ENCODE peak calls at places on chromosomes 6 and 20, in six cellular contexts. M is neural progenitor cell, Q is SK-N-SH, V is HCT116, J is GM23248, I is MM.1S. H is an unnamed sample.

GRCh38 chr6:154093231-154094044 is 54.4 kb downstream of the OPRM1 start:
- DNase-seq in J (no peak), V (no peak), Q (peak), I (no peak), M (no peak), H (no peak)

GRCh38 chr20:51428451-51429143 is 113.9 kb downstream of the NFATC2 start:
- DNase-seq in J (peak), V (no peak), Q (peak), M (peak), I (no peak), H (no peak)

GRCh38 chr6:43491750-43492661 is 14.6 kb downstream of the TJAP1 start:
- DNase-seq in Q (peak), V (no peak), M (no peak), I (no peak), J (peak), H (no peak)

GRCh38 chr20:41047975-41048305 is 19.3 kb downstream of the TOP1 start:
- DNase-seq in I (peak), J (peak), V (no peak), Q (no peak), M (no peak), H (peak)

GRCh38 chr20:49024220-49024619 is 21.9 kb upstream of the CSE1L start:
- DNase-seq in Q (no peak), V (no peak), J (no peak), I (no peak), M (no peak), H (no peak)

GRCh38 chr20:57596998-57597939 is 23.0 kb downstream of the ZBP1 start:
- DNase-seq in J (peak), V (peak), I (peak), Q (peak), M (peak), H (peak)

GRCh38 chr6:2103644-2104523 is 141.5 kb downstream of the GMDS start:
- DNase-seq in M (no peak), V (peak), J (peak), Q (peak), I (peak), H (peak)

GRCh38 chr6:116467096-116467495 is 5.9 kb downstream of the CALHM6 start:
- DNase-seq in Q (no peak), V (no peak), I (no peak), M (no peak), J (no peak), H (no peak)

GRCh38 chr6:117482240-117483003 is at the start of gene DCBLD1:
- DNase-seq in I (peak), Q (peak), J (peak), V (peak), M (peak), H (peak)

GRCh38 chr20:58219342-58219700 is 9.1 kb downstream of the ANKRD60 start:
- DNase-seq in J (peak), M (no peak), I (no peak), V (no peak), Q (no peak), H (peak)

GRCh38 chr6:3285732-3286131 is 27.0 kb downstream of the PSMG4 start:
- DNase-seq in J (no peak), V (no peak), Q (no peak), M (no peak), I (no peak), H (no peak)

GRCh38 chr6:165695736-165696515 is 32.9 kb upstream of the PDE10A start:
- DNase-seq in Q (no peak), M (no peak), J (no peak), V (no peak), I (no peak), H (no peak)

GRCh38 chr6:138570716-138571020 is 71.4 kb upstream of the NHSL1 start:
- DNase-seq in J (no peak), Q (no peak), I (no peak), M (peak), V (no peak), H (no peak)

DNA sequence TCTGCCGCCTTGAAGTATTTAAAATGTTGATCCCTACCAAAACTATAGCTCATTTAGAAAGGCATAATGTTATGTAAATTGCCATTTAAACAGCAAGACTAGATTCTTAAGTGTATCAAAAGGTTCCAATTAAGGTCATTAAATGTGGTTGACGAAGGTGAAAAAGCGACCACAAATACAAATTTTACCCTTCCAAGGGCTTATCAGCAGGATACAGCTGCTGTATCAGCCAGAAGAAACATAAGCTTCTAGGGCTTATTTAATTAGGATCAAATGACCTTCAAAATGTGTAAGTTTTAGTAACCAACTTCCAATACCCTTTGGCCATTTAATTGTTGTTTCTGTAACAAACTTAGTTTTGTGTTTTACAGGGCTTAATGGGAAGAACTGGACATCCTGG is 139.9 kb downstream of the COL9A1 start:
- DNase-seq in M (no peak), J (no peak), Q (no peak), V (no peak), I (no peak), H (no peak)
- TF ChIP-seq EZH2phosphoT487 in M (no peak), J (no peak), Q (no peak), V (no peak), I (no peak), H (no peak)

GRCh38 chr6:33770833-33771341 is 18.0 kb downstream of the LEMD2 start:
- DNase-seq in I (no peak), Q (no peak), V (no peak), M (no peak), J (no peak), H (no peak)
- H3K9ac ChIP-seq in I (no peak), Q (peak), V (no peak), M (no peak), J (peak), H (no peak)

GRCh38 chr6:151805286-151805840 is 2.1 kb upstream of the ESR1 start:
- DNase-seq in J (peak), M (peak), V (no peak), I (no peak), Q (peak), H (no peak)
- H3K4me3 ChIP-seq in J (no peak), M (no peak), V (no peak), I (no peak), Q (no peak), H (peak)

GRCh38 chr6:17580518-17581048 is 19.5 kb upstream of the FAM8A1 start:
- DNase-seq in M (no peak), J (peak), Q (peak), I (no peak), V (no peak), H (peak)
- TF ChIP-seq EZH2phosphoT487 in M (no peak), J (no peak), Q (no peak), I (no peak), V (no peak), H (no peak)

GRCh38 chr6:105402090-105402980 is 547 bp downstream of the PREP start:
- DNase-seq in Q (peak), I (peak), J (peak), M (peak), V (no peak), H (peak)
- H3K9ac ChIP-seq in Q (peak), I (peak), J (peak), M (no peak), V (peak), H (peak)